ENCODE peak calls at places on chromosomes 1 and 21, in four cellular contexts. C, K, D and A are unnamed samples.

GRCh38 chr21:41366522-41367151 is 4.8 kb downstream of the MX2 start:
- DNase-seq in C (peak), K (no peak), D (no peak), A (peak)

GRCh38 chr21:37593015-37593414 is 226.4 kb downstream of the DYRK1A start:
- DNase-seq in C (no peak), K (peak), D (no peak), A (no peak)

GRCh38 chr1:19682257-19682656 is 17.6 kb downstream of the HTR6 start:
- DNase-seq in C (no peak), K (no peak), D (no peak), A (no peak)

GRCh38 chr1:149879556-149879955 is 19.8 kb upstream of the BOLA1 start:
- DNase-seq in C (no peak), K (no peak), D (no peak), A (no peak)

GRCh38 chr1:145960468-145961108 is 2.8 kb upstream of the LIX1L start:
- DNase-seq in C (peak), K (peak), D (peak), A (peak)

GRCh38 chr1:29963946-29964345 is 727.6 kb downstream of the PTPRU start:
- DNase-seq in C (no peak), K (no peak), D (no peak), A (no peak)

GRCh38 chr1:107997846-107998245 is 32.9 kb upstream of the VAV3 start:
- DNase-seq in C (no peak), K (no peak), D (no peak), A (no peak)

GRCh38 chr1:62356257-62356835 is 37.1 kb upstream of the KANK4 start:
- DNase-seq in C (peak), K (no peak), D (no peak), A (peak)

GRCh38 chr1:4745560-4745959 is 91.2 kb downstream of the AJAP1 start:
- DNase-seq in C (no peak), K (no peak), D (no peak), A (no peak)

GRCh38 chr1:3785458-3786157 is 10.7 kb downstream of the LRRC47 start:
- DNase-seq in C (peak), K (peak), D (no peak), A (no peak)

GRCh38 chr1:161728376-161729226 is 7.3 kb downstream of the FCRLB start:
- DNase-seq in C (no peak), K (no peak), D (no peak), A (peak)

GRCh38 chr1:229557214-229557850 is 1.2 kb downstream of the ABCB10 start:
- DNase-seq in C (peak), K (no peak), D (no peak), A (peak)

GRCh38 chr1:215476541-215476940 is 90.6 kb upstream of the KCTD3 start:
- DNase-seq in C (no peak), K (no peak), D (no peak), A (no peak)

GRCh38 chr1:77888071-77888428 is 374 bp upstream of the NEXN start:
- DNase-seq in C (peak), K (no peak), D (no peak), A (no peak)

GRCh38 chr1:91731815-91732214 is 154.1 kb downstream of the TGFBR3 start:
- DNase-seq in C (peak), K (no peak), D (no peak), A (no peak)

GRCh38 chr1:222754386-222755139 is 17.6 kb downstream of the FAM177B start:
- DNase-seq in C (peak), K (no peak), D (no peak), A (peak)